ENCODE peak calls at places on chromosomes 12 and 14, in ten cellular contexts. T, W, Y, U, B, R, A, L, Q and D are unnamed samples.

GRCh38 chr12:76080729-76081415 is 3.6 kb downstream of the NAP1L1 start:
- DNase-seq in U (no peak), B (no peak), A (peak; percentile 18), R (no peak), T (no peak), W (no peak), L (no peak), Q (no peak), Y (no peak), D (no peak)

GRCh38 chr14:20376071-20376588 is 32.7 kb downstream of the PARP2 start:
- DNase-seq in W (no peak), B (no peak), L (no peak), U (no peak), A (no peak), R (peak; percentile 72), Y (no peak), Q (no peak), T (no peak), D (no peak)

GRCh38 chr14:59275668-59276067 is 87.2 kb downstream of the DAAM1 start:
- DNase-seq in Y (peak; percentile 88), B (no peak), W (peak; percentile 88), Q (no peak), A (no peak), U (peak; percentile 72), T (peak; percentile 75), R (no peak), L (no peak), D (no peak)

GRCh38 chr12:56631790-56632700 is 1.9 kb upstream of the BAZ2A start:
- DNase-seq in L (peak; percentile 22), A (peak; percentile 75), T (peak; percentile 49), U (no peak), Y (peak; percentile 29), R (peak; percentile 82), B (peak; percentile 43), Q (peak; percentile 66), W (peak; percentile 47), D (peak; percentile 58)

GRCh38 chr14:32818576-32818975 is 120.1 kb upstream of the NPAS3 start:
- DNase-seq in B (no peak), L (no peak), A (no peak), T (no peak), R (no peak), Y (no peak), U (no peak), Q (no peak), W (no peak), D (no peak)

GRCh38 chr12:122062832-122063690 is 15.5 kb upstream of the MLXIP start:
- DNase-seq in Y (peak; percentile 93), B (peak; percentile 68), R (peak; percentile 75), A (peak; percentile 65), W (peak; percentile 87), Q (no peak), T (peak; percentile 52), L (no peak), U (no peak), D (no peak)

GRCh38 chr12:12786716-12787601 is 1.5 kb downstream of the APOLD1 start:
- DNase-seq in Y (peak; percentile 88), R (peak; percentile 80), U (no peak), A (peak; percentile 81), W (peak; percentile 90), Q (peak; percentile 77), B (peak; percentile 51), T (peak; percentile 98), L (peak; percentile 72), D (peak; percentile 70)

GRCh38 chr12:62692884-62693283 is 226.3 kb downstream of the MON2 start:
- DNase-seq in A (no peak), R (no peak), U (peak; percentile 87), Y (peak; percentile 74), L (no peak), T (peak; percentile 63), B (no peak), W (peak; percentile 86), Q (no peak), D (no peak)

GRCh38 chr14:20587489-20588154 is at the start of gene RNASE11:
- DNase-seq in L (no peak), W (no peak), Y (no peak), U (no peak), R (no peak), Q (no peak), T (no peak), B (no peak), A (no peak), D (no peak)

GRCh38 chr14:84403585-84403984 is 1126.4 kb upstream of the FLRT2 start:
- DNase-seq in Q (no peak), A (no peak), W (no peak), Y (peak; percentile 83), T (no peak), R (peak; percentile 35), B (no peak), U (no peak), L (no peak), D (no peak)

GRCh38 chr14:95535226-95536021 is 574 bp downstream of the GLRX5 start:
- DNase-seq in U (no peak), Y (peak; percentile 12), Q (no peak), T (no peak), W (no peak), R (no peak), B (no peak), A (no peak), L (no peak), D (no peak)

GRCh38 chr12:11756022-11756421 is 106.5 kb downstream of the ETV6 start:
- DNase-seq in R (no peak), L (no peak), T (no peak), Q (no peak), B (no peak), U (no peak), A (no peak), Y (no peak), W (no peak), D (no peak)

GRCh38 chr12:14373202-14373601 is 7.7 kb downstream of the ATF7IP start:
- DNase-seq in Y (peak; percentile 61), B (no peak), R (no peak), W (peak; percentile 44), U (peak; percentile 54), T (no peak), Q (no peak), A (no peak), L (no peak), D (no peak)

GRCh38 chr12:67275380-67275913 is 6.3 kb downstream of the CAND1 start:
- DNase-seq in U (no peak), W (no peak), A (peak; percentile 48), Y (peak; percentile 53), L (no peak), Q (no peak), R (no peak), T (no peak), B (no peak), D (no peak)

GRCh38 chr12:15688838-15689237 is 100.3 kb downstream of the EPS8 start:
- DNase-seq in B (no peak), L (no peak), Q (no peak), T (no peak), Y (no peak), W (peak; percentile 39), U (no peak), A (peak; percentile 18), R (no peak), D (no peak)

GRCh38 chr12:65229441-65229840 is 49.0 kb upstream of the MSRB3 start:
- DNase-seq in A (no peak), L (no peak), U (peak; percentile 57), T (no peak), Q (no peak), R (no peak), B (no peak), Y (peak; percentile 41), W (peak; percentile 78), D (no peak)

GRCh38 chr12:5567021-5567744 is 135.3 kb downstream of the NTF3 start:
- DNase-seq in U (no peak), T (no peak), W (peak; percentile 6), L (no peak), A (no peak), R (no peak), Q (no peak), B (no peak), Y (no peak), D (no peak)

GRCh38 chr12:121582583-121583333 is 1.9 kb upstream of the KDM2B start:
- DNase-seq in T (no peak), Q (no peak), U (no peak), R (no peak), W (peak; percentile 48), L (no peak), Y (peak; percentile 62), A (no peak), B (no peak), D (no peak)

GRCh38 chr12:2552000-2552399 is 242.8 kb upstream of the FKBP4 start:
- DNase-seq in U (no peak), R (no peak), B (no peak), T (no peak), Y (no peak), Q (no peak), W (no peak), A (no peak), L (no peak), D (no peak)

GRCh38 chr14:53861781-53862180 is 94.8 kb downstream of the BMP4 start:
- DNase-seq in T (no peak), U (no peak), R (no peak), W (no peak), Y (no peak), A (no peak), L (no peak), Q (no peak), B (no peak), D (no peak)

GRCh38 chr14:101065246-101065645 is 161.7 kb upstream of the RTL1 start:
- DNase-seq in U (no peak), B (no peak), R (no peak), L (no peak), A (no peak), W (no peak), Q (no peak), T (no peak), Y (no peak), D (no peak)

GRCh38 chr12:69023840-69024239 is 90.9 kb upstream of the CPM start:
- DNase-seq in R (no peak), A (no peak), B (no peak), L (no peak), Y (peak; percentile 62), Q (no peak), T (no peak), W (no peak), U (no peak), D (no peak)

GRCh38 chr14:60304509-60304908 is 55.5 kb downstream of the PPM1A start:
- DNase-seq in W (no peak), Q (no peak), U (no peak), L (no peak), R (no peak), B (no peak), A (no peak), Y (peak; percentile 2), T (no peak), D (no peak)

GRCh38 chr14:78325911-78326310 is 155.7 kb downstream of the NRXN3 start:
- DNase-seq in Q (no peak), W (no peak), T (no peak), B (no peak), R (no peak), L (no peak), Y (no peak), A (no peak), U (no peak), D (no peak)

GRCh38 chr12:102426599-102427541 is 53.5 kb downstream of the IGF1 start:
- DNase-seq in Y (peak; percentile 10), T (peak; percentile 53), Q (no peak), U (no peak), R (no peak), B (no peak), A (no peak), L (no peak), W (no peak), D (no peak)

GRCh38 chr14:22143360-22143759 is 445.7 kb downstream of the DAD1 start:
- DNase-seq in B (no peak), Y (peak; percentile 26), T (no peak), R (no peak), A (no peak), Q (no peak), U (no peak), W (no peak), L (no peak), D (no peak)

GRCh38 chr12:96751626-96752025 is 155.4 kb upstream of the NEDD1 start:
- DNase-seq in W (no peak), B (no peak), R (no peak), A (no peak), Q (no peak), T (no peak), Y (peak; percentile 27), U (no peak), L (no peak), D (no peak)

GRCh38 chr12:24297516-24297915 is 348.0 kb upstream of the SOX5 start:
- DNase-seq in Q (no peak), A (no peak), R (no peak), W (no peak), B (no peak), U (no peak), Y (no peak), L (no peak), T (no peak), D (no peak)